ENCODE peak calls at places on chromosomes 5 and 9, in five cellular contexts. Y, A, W, P and Z are unnamed samples.

GRCh38 chr5:158599132-158599531 is 500.6 kb downstream of the EBF1 start:
- DNase-seq in P (no peak), W (no peak), A (no peak), Y (no peak), Z (no peak)

GRCh38 chr9:114611516-114612271 is 603 bp downstream of the TMEM268 start:
- DNase-seq in Y (peak; percentile 73), P (no peak), W (no peak), A (no peak), Z (peak; percentile 66)

GRCh38 chr5:180352116-180352975 is 790 bp downstream of the GFPT2 start:
- DNase-seq in P (no peak), A (no peak), W (peak; percentile 70), Y (no peak), Z (peak; percentile 55)

GRCh38 chr5:122515709-122516431 is 203.8 kb downstream of the SNCAIP start:
- DNase-seq in Y (peak; percentile 43), W (peak; percentile 71), P (no peak), A (peak; percentile 56), Z (peak; percentile 77)

GRCh38 chr9:81071108-81071507 is 618.2 kb downstream of the TLE1 start:
- DNase-seq in W (peak; percentile 1), P (no peak), Y (no peak), A (no peak), Z (no peak)

GRCh38 chr9:135146766-135147472 is 59.5 kb downstream of the OLFM1 start:
- DNase-seq in P (no peak), A (no peak), Y (no peak), W (peak; percentile 88), Z (no peak)

GRCh38 chr5:149672701-149673455 is 57.2 kb upstream of the PPARGC1B start:
- DNase-seq in W (no peak), P (no peak), A (no peak), Y (no peak), Z (no peak)

GRCh38 chr5:1633605-1634336 is 110.0 kb upstream of the LPCAT1 start:
- DNase-seq in A (peak; percentile 68), W (peak; percentile 93), P (peak; percentile 15), Y (peak; percentile 92), Z (peak; percentile 86)

GRCh38 chr5:177300236-177300880 is 3.2 kb downstream of the RAB24 start:
- DNase-seq in Y (peak; percentile 69), P (peak; percentile 77), W (no peak), A (no peak), Z (peak; percentile 71)

GRCh38 chr5:103889500-103890209 is 327.1 kb upstream of the NUDT12 start:
- DNase-seq in P (peak; percentile 9), Y (no peak), W (no peak), A (no peak), Z (no peak)

GRCh38 chr5:74352256-74352655 is 288.3 kb downstream of the ENC1 start:
- DNase-seq in Y (no peak), W (no peak), P (no peak), A (no peak), Z (no peak)

GRCh38 chr5:4028384-4028783 is 432.8 kb downstream of the IRX1 start:
- DNase-seq in P (no peak), A (no peak), W (no peak), Y (no peak), Z (no peak)

GRCh38 chr9:25724424-25724823 is 46.2 kb upstream of the TUSC1 start:
- DNase-seq in A (no peak), W (no peak), Y (no peak), P (no peak), Z (no peak)

GRCh38 chr5:63089147-63089546 is 510.5 kb downstream of the LRRC70 start:
- DNase-seq in P (no peak), A (no peak), W (no peak), Y (no peak), Z (no peak)

GRCh38 chr5:132540764-132541163 is 2.6 kb downstream of the IL5 start:
- DNase-seq in W (no peak), P (no peak), Y (no peak), A (no peak), Z (no peak)

DNA sequence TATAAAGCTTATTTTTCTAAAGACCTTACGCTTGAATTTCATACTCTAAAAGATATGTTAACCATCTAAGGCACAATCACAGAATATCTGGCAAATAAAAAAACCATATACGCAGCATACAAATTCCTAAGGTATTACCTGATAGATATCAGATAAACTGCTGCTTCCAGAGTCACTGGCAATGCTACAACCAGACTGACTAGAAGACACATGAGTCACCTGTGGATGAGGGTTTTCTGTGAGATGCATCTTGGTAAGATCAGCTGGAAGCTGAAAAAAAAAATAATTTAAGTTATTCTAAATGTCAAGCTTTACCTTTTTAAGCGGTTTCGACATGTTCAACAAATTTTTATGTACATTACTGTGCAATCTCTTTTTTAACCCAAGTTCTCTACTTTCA is 113.8 kb downstream of the RAPGEF6 start:
- DNase-seq in A (no peak), P (no peak), W (no peak), Y (no peak), Z (no peak)
- TF ChIP-seq FOXM1 in A (no peak), P (no peak), W (peak; percentile 33), Y (no peak), Z (no peak)

DNA sequence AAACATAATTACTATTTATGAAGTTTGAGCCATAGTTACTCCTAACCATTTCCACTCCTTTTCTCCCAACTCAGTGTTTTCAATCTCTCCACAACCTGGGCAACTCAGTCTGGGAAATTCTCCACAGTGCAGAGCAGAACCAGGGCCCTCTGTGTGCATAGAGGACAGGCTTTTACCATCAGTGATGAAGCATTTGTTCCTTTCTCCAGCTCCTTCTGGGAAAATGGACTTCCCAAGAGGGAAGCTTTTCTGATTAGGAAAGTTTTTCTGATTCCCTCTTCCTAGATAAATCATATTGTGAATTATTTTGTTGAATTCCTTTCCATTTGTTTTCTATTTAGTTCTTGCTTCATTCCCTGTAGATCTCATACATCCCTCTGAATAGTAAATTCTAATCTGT is 132.3 kb upstream of the MPDZ start:
- DNase-seq in W (no peak), Y (no peak), P (no peak), A (no peak), Z (no peak)
- TF ChIP-seq FOXM1 in W (no peak), Y (no peak), P (no peak), A (no peak), Z (no peak)

DNA sequence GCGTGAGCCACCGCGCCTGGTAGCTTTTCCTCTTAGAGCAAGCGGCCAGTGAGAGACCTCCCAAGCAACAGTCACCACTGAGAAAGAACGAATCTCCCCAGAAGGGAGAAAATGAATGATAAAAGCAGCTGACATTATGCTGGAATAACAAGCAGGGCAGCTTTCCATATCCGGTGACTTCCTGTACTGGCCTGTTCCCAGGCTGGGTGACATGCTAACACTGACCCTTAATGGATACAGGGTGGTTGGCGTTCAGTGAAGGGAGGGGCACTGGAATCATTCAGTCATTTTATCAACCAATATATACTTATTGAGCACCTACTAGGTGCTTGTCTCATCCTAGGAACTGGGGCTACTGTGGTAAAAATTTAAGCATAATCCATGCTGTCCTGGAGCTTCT is 357.3 kb upstream of the PANK3 start:
- DNase-seq in A (no peak), Y (no peak), P (no peak), W (no peak), Z (no peak)
- TF ChIP-seq FOXM1 in A (no peak), Y (no peak), P (no peak), W (no peak), Z (no peak)

DNA sequence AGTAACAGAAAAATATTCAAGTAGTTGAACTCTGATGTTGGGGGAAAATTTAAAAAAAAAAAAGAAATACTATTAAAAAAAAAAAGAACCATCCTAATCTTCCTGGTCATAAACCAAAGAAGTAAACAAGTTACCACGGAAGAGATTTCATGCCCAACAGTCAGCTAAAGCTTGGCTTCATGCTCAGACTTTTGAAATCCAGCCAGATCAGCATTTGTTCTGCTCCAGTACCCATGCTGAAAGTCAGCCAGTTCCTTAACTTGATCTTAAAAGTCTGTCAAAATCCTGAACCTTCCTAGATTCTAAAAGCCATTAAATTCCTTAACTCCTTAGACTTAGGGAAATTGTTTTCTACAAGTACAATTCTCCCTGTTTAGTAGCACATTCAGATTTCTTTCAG is 908.7 kb upstream of the CDH9 start:
- DNase-seq in P (no peak), W (no peak), A (no peak), Y (no peak), Z (no peak)
- TF ChIP-seq FOXM1 in P (no peak), W (no peak), A (no peak), Y (no peak), Z (no peak)

GRCh38 chr5:58891971-58892343 is 309.1 kb downstream of the RAB3C start:
- DNase-seq in P (no peak), A (no peak), W (no peak), Y (no peak), Z (no peak)
- TF ChIP-seq FOXM1 in P (no peak), A (no peak), W (no peak), Y (no peak), Z (no peak)

GRCh38 chr5:538271-538771 is 14.1 kb upstream of the SLC9A3 start:
- DNase-seq in W (no peak), P (no peak), A (no peak), Y (no peak), Z (no peak)
- TF ChIP-seq FOXM1 in W (no peak), P (no peak), A (no peak), Y (no peak), Z (no peak)

GRCh38 chr5:64165500-64166200 is at the start of gene RNF180:
- DNase-seq in W (peak; percentile 65), Y (no peak), A (no peak), P (no peak), Z (peak; percentile 45)
- TF ChIP-seq FOXM1 in W (no peak), Y (no peak), A (no peak), P (no peak), Z (no peak)

GRCh38 chr9:130426883-130427282 is 17.9 kb upstream of the ASS1 start:
- DNase-seq in W (no peak), A (no peak), P (no peak), Y (no peak), Z (no peak)
- TF ChIP-seq FOXM1 in W (no peak), A (no peak), P (no peak), Y (no peak), Z (no peak)

GRCh38 chr5:157496847-157497246 is 36.8 kb downstream of the NIPAL4 start:
- DNase-seq in Y (no peak), A (no peak), W (no peak), P (no peak), Z (no peak)

GRCh38 chr5:157494178-157494830 is 34.3 kb downstream of the NIPAL4 start:
- DNase-seq in P (no peak), W (no peak), A (peak; percentile 44), Y (peak; percentile 21), Z (no peak)

GRCh38 chr5:157502143-157502647 is 42.2 kb downstream of the NIPAL4 start:
- DNase-seq in W (no peak), Y (no peak), P (peak; percentile 82), A (no peak), Z (no peak)

GRCh38 chr5:157492886-157493285 is 32.9 kb downstream of the NIPAL4 start:
- DNase-seq in W (no peak), A (no peak), Y (no peak), P (no peak), Z (no peak)

GRCh38 chr5:157497875-157498611 is 38.0 kb downstream of the NIPAL4 start:
- DNase-seq in Y (no peak), A (no peak), W (peak; percentile 29), P (no peak), Z (no peak)
- TF ChIP-seq FOXM1 in Y (no peak), A (no peak), W (no peak), P (no peak), Z (no peak)

DNA sequence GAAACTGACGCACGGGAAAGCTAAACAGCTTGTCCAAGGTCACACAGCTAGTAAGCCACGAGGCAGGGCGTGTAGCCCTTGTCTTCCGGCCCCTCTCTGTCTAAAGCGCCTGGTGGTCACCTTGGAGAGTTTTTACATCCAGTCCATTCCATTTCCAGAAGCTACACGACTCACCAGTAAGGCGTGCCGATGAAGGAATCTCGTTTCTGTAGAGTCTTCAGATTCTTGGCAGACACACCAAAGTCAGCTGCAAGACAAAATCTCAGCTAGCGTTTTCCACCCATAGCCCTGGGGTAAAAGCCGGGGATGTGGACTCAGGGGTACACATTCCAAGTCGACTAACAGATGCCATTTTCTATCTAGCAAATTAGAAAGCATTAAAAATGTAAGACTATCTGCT is 80.4 kb downstream of the STK10 start:
- DNase-seq in P (no peak), A (no peak), W (no peak), Y (no peak), Z (no peak)
- TF ChIP-seq FOXM1 in P (no peak), A (no peak), W (no peak), Y (no peak), Z (no peak)